ENCODE peak calls at places on chromosomes 7 and 10, in eight cellular contexts. F is psoas muscle; T is pancreas; G is GM23338; N is upper lobe of left lung; C is mesendoderm; D is H7; B is CD8-positive, alpha-beta memory T cell. K is an unnamed sample.

GRCh38 chr7:6228865-6229264 is 43.6 kb downstream of the CYTH3 start:
- DNase-seq in F (no peak), D (no peak), B (no peak), G (no peak), T (no peak), N (no peak), C (no peak), K (no peak)

GRCh38 chr10:125857185-125857760 is 23.8 kb downstream of the DHX32 start:
- DNase-seq in F (no peak), B (no peak), D (peak), C (peak), T (no peak), N (no peak), G (no peak), K (no peak)

GRCh38 chr10:33643042-33643441 is 308.6 kb upstream of the NRP1 start:
- DNase-seq in B (no peak), F (no peak), G (no peak), D (no peak), C (no peak), N (no peak), T (no peak), K (peak)

GRCh38 chr7:135715673-135716072 is 12.3 kb downstream of the SLC13A4 start:
- DNase-seq in T (no peak), C (no peak), G (no peak), N (no peak), F (no peak), B (no peak), D (no peak), K (no peak)

GRCh38 chr7:41085244-41085643 is 617.6 kb downstream of the INHBA start:
- DNase-seq in B (no peak), F (no peak), G (no peak), N (no peak), D (no peak), C (no peak), T (no peak), K (no peak)

GRCh38 chr7:124959676-124960075 is 30.1 kb upstream of the POT1 start:
- DNase-seq in B (no peak), D (no peak), T (no peak), G (no peak), F (no peak), N (no peak), C (no peak), K (no peak)

GRCh38 chr10:86253171-86254072 is 113.2 kb downstream of the GRID1 start:
- DNase-seq in B (no peak), F (no peak), N (no peak), C (peak), G (peak), T (peak), D (peak), K (no peak)

GRCh38 chr7:65269150-65269856 is 104.4 kb upstream of the ZNF92 start:
- DNase-seq in T (no peak), D (peak), F (no peak), C (peak), B (no peak), G (peak), N (no peak), K (no peak)

GRCh38 chr7:29929018-29929807 is 60.4 kb downstream of the SCRN1 start:
- DNase-seq in D (peak), B (no peak), F (no peak), T (no peak), G (no peak), N (peak), C (no peak), K (no peak)

GRCh38 chr7:151857412-151857811 is 19.5 kb downstream of the PRKAG2 start:
- DNase-seq in F (peak), N (no peak), D (no peak), B (no peak), T (no peak), G (no peak), C (no peak), K (no peak)

GRCh38 chr10:17474595-17474994 is 20.2 kb upstream of the ST8SIA6 start:
- DNase-seq in T (no peak), F (no peak), B (no peak), N (no peak), C (peak), G (no peak), D (no peak), K (no peak)

GRCh38 chr10:114538544-114538906 is 119.5 kb downstream of the ABLIM1 start:
- DNase-seq in F (no peak), D (peak), T (no peak), G (peak), C (no peak), B (no peak), N (no peak), K (no peak)

GRCh38 chr7:105589221-105590077 is 8.2 kb upstream of the EFCAB10 start:
- DNase-seq in D (peak), N (no peak), F (peak), T (peak), B (peak), C (peak), G (peak), K (peak)

GRCh38 chr7:1811850-1812692 is 142.0 kb downstream of the ELFN1 start:
- DNase-seq in F (peak), B (no peak), C (peak), N (no peak), G (no peak), T (no peak), D (peak), K (no peak)

GRCh38 chr7:36227223-36227622 is 74.2 kb downstream of the EEPD1 start:
- DNase-seq in D (no peak), B (no peak), T (no peak), C (no peak), F (peak), N (no peak), G (peak), K (peak)

GRCh38 chr7:2205036-2205780 is 27.5 kb downstream of the MAD1L1 start:
- DNase-seq in C (no peak), D (no peak), G (no peak), B (no peak), N (no peak), T (no peak), F (no peak), K (no peak)

GRCh38 chr7:20172736-20173334 is 44.3 kb downstream of the MACC1 start:
- DNase-seq in N (no peak), D (peak), T (peak), C (peak), G (peak), B (no peak), F (no peak), K (no peak)

GRCh38 chr7:137606061-137606674 is 240.6 kb downstream of the DGKI start:
- DNase-seq in C (peak), T (no peak), D (no peak), F (no peak), G (peak), B (no peak), N (no peak), K (no peak)

GRCh38 chr10:72796042-72796441 is 97.5 kb upstream of the OIT3 start:
- DNase-seq in B (no peak), T (no peak), G (no peak), C (no peak), N (no peak), F (no peak), D (no peak), K (no peak)

GRCh38 chr7:67553378-67553777 is 556.7 kb downstream of the TYW1 start:
- DNase-seq in F (no peak), G (no peak), C (no peak), T (no peak), D (no peak), N (no peak), B (no peak), K (no peak)

GRCh38 chr7:105972276-105972675 is 9.2 kb downstream of the CDHR3 start:
- DNase-seq in B (no peak), C (no peak), T (no peak), N (no peak), G (no peak), D (no peak), F (no peak), K (no peak)

GRCh38 chr7:29042893-29043292 is 84.8 kb upstream of the TRIL start:
- DNase-seq in C (no peak), B (no peak), T (peak), N (no peak), D (no peak), F (no peak), G (no peak), K (no peak)

GRCh38 chr10:121662531-121662930 is 64.3 kb upstream of the FGFR2 start:
- DNase-seq in F (no peak), D (no peak), G (no peak), C (no peak), N (no peak), T (no peak), B (no peak), K (no peak)

GRCh38 chr7:120628233-120628632 is 229.7 kb downstream of the TSPAN12 start:
- DNase-seq in T (no peak), B (no peak), N (no peak), C (no peak), G (no peak), F (no peak), D (no peak), K (no peak)

GRCh38 chr7:41029072-41029492 is 673.8 kb downstream of the INHBA start:
- DNase-seq in G (no peak), C (peak), F (no peak), N (no peak), B (no peak), D (no peak), T (no peak), K (peak)

GRCh38 chr10:124043310-124044142 is 49.9 kb downstream of the CHST15 start:
- DNase-seq in D (no peak), G (no peak), B (no peak), N (no peak), F (no peak), C (no peak), T (no peak), K (no peak)

GRCh38 chr7:36036590-36036989 is 116.5 kb upstream of the EEPD1 start:
- DNase-seq in C (peak), D (no peak), B (no peak), F (no peak), G (no peak), T (no peak), N (no peak), K (no peak)

GRCh38 chr7:136146925-136147324 is 169.8 kb upstream of the MTPN start:
- DNase-seq in C (no peak), G (no peak), F (no peak), B (no peak), D (no peak), N (no peak), T (no peak), K (no peak)

DNA sequence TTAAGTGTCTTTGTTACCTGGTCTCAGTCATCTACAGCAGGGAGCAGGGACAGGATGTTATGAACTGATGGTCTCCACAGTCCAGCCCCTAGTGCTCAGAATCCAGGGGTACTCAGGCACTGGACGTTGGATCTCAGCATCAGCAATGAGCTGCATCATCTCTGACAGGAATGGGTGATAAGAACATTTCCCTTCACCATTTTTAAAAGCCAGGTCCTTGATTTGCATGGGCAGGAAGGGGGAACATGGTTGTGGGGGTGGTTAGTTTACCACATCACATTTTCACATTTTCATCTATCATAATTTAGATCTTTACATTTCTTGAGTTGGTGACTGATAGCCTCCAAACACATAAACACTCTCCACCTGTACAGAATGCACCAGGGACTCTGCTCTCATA is 427.8 kb upstream of the NPVF start:
- DNase-seq in N (no peak), F (no peak), C (no peak), B (no peak), D (no peak), T (no peak), G (no peak), K (no peak)
- H3K4me3 ChIP-seq in N (no peak), F (no peak), C (no peak), B (no peak), D (no peak), T (no peak), G (no peak), K (no peak)

GRCh38 chr7:432256-432655 is 87.4 kb downstream of the PDGFA start:
- DNase-seq in D (no peak), G (no peak), B (no peak), C (no peak), F (no peak), T (no peak), N (no peak), K (no peak)
- H3K4me3 ChIP-seq in D (no peak), G (no peak), B (no peak), C (no peak), F (no peak), T (no peak), N (no peak), K (no peak)

DNA sequence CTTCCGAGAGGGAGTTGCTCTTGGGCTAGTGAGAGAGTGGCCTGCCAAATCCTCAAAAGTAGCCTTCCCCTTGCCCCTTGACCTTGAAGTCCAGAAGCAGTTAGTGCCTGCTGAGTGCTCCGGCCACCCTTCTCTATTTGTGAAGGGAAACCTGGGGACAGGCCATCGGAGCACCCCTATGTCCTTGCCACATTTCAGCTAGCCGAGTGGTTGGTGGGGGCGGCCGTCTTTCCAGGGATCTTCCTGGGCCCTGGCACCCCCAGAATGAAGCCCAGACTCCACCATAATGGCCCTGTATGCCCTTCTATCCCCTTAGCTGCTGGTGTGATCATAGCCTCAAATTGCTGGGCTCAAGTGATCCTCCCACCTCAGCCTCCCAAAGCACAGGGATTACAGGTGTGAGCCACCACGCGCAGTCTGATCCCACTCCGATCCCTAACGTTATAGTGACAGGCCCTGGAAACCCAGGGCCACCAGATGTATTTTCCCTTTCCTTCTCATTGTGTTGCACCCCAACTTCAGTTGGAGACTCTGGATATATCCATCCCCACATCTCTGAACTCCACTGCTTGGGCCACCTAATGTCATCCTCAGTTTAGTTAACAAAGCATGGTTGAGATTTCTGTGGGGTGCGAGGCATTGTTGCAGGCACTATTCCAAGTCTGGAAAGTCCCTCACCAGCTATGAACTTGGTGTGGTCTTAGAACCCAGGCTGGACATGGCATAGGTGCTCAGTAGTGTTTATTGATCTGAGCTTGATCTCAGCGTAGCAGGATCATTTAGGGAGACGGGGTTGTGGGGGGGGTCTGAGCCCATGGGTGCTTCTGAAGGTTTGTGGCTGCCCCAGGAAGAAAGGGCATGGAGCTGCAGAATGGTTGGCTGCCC is 1.6 kb downstream of the TSPAN14 start:
- DNase-seq in N (no peak), C (no peak), T (no peak), G (no peak), B (no peak), F (no peak), D (no peak), K (no peak)
- H3K4me3 ChIP-seq in N (peak), C (peak), T (peak), G (peak), B (peak), F (peak), D (peak), K (peak)

DNA sequence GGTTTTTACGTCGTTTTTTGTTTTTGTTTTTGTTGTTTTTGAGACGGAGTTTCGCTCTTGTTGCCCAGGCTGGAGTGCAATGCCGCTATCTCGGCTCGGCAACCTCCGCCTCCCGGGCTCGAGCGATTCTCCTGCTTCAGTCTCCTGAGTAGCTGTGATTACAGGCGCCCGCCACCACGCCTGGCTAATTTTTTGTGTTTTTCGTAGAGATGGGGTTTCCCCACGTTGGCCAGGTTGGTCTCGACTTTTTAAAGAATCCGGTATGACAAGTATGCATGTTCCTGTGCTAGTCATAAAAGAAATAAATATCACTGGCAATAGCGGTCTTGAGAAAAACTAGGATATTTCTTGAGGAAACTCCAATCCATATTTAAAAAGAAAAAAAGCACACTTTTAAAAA is 2.7 kb upstream of the ARL4A start:
- DNase-seq in C (no peak), B (no peak), G (no peak), N (peak), T (no peak), F (no peak), D (no peak), K (no peak)
- H3K4me3 ChIP-seq in C (no peak), B (no peak), G (no peak), N (no peak), T (no peak), F (no peak), D (no peak), K (no peak)

DNA sequence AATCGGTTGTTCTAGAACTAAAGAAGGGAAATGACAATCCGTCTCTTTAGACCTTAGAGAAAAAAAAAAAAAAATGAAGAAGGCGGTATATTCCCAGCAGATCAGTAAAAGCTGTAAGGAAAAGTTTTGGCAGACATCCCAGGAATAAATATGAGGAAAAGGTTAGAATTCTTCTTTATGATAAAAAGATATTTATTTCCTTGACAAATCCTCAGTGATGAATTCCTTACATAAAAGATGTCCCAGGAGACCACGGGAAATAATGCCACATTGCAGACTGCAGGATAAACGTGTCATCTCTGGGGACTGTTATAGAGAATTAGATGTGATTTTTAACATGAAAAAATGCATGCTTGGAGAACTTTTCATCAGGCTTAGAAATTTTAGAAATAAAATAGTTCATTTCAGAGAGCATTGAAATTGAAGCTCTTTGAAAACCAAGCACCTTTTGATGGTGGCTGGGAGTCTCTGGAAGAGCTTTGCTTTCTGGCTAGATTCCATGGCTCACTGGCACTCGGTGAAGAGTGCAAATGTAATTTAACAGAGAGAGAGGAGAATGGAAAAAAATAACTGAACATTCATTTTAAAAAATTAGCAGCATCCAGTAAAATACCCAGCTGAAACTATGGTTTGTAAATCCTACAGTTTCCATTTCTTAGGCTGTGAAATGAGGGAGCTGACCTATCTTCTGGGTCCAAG is 98.2 kb downstream of the PRPF18 start:
- DNase-seq in T (no peak), D (no peak), N (no peak), G (no peak), B (no peak), C (no peak), F (no peak), K (no peak)
- H3K4me3 ChIP-seq in T (no peak), D (no peak), N (no peak), G (no peak), B (no peak), C (no peak), F (peak), K (peak)

K was measured in skeletal muscle cell.